ENCODE peak calls at places on chromosomes 7 and 10, in four cellular contexts. Q is CD8-positive, alpha-beta T cell; F is spleen; G is neural progenitor cell. D is an unnamed sample.

GRCh38 chr7:12985752-12986151 is 298.3 kb downstream of the ARL4A start:
- DNase-seq in Q (no peak), G (no peak), F (no peak), D (no peak)

GRCh38 chr7:155470186-155470487 is 12.2 kb downstream of the EN2 start:
- DNase-seq in F (peak), Q (no peak), G (no peak), D (no peak)

GRCh38 chr7:142871260-142872105 is 14.1 kb downstream of the TRPV6 start:
- DNase-seq in F (no peak), Q (no peak), G (no peak), D (no peak)

GRCh38 chr7:80481196-80481884 is 30.5 kb downstream of the GNAT3 start:
- DNase-seq in Q (no peak), F (no peak), G (no peak), D (no peak)

GRCh38 chr7:139539231-139539630 is 15.7 kb downstream of the CLEC2L start:
- DNase-seq in F (no peak), G (no peak), Q (no peak), D (no peak)

GRCh38 chr7:34220501-34220900 is 315.2 kb downstream of the BMPER start:
- DNase-seq in G (no peak), F (no peak), Q (no peak), D (no peak)

GRCh38 chr7:81439591-81439990 is 330.3 kb downstream of the HGF start:
- DNase-seq in G (no peak), Q (no peak), F (no peak), D (no peak)

GRCh38 chr7:84412161-84412969 is 217.8 kb upstream of the SEMA3A start:
- DNase-seq in Q (no peak), F (no peak), G (peak), D (no peak)

GRCh38 chr10:6569259-6569658 is 10.8 kb downstream of the PRKCQ start:
- DNase-seq in F (no peak), G (no peak), Q (no peak), D (no peak)

GRCh38 chr10:33559105-33559504 is 224.6 kb upstream of the NRP1 start:
- DNase-seq in G (no peak), Q (no peak), F (no peak), D (no peak)

GRCh38 chr10:47060993-47061500 is 149.8 kb downstream of the PTPN20 start:
- DNase-seq in Q (no peak), F (no peak), G (no peak), D (no peak)

GRCh38 chr7:99027241-99027640 is 116.7 kb downstream of the SMURF1 start:
- DNase-seq in G (no peak), Q (no peak), F (no peak), D (no peak)

GRCh38 chr10:113326160-113327111 is 226.4 kb upstream of the HABP2 start:
- DNase-seq in F (no peak), G (peak), Q (no peak), D (no peak)

GRCh38 chr7:157516911-157517781 is 180.3 kb downstream of the DNAJB6 start:
- DNase-seq in Q (no peak), G (no peak), F (peak), D (no peak)

GRCh38 chr7:107327986-107328569 is 141.8 kb upstream of the GPR22 start:
- DNase-seq in G (no peak), F (no peak), Q (no peak), D (no peak)

GRCh38 chr10:7915923-7916322 is 97.6 kb downstream of the TAF3 start:
- DNase-seq in Q (no peak), F (no peak), G (no peak), D (no peak)

GRCh38 chr7:101590663-101591435 is 38.2 kb downstream of the MYL10 start:
- DNase-seq in F (no peak), G (no peak), Q (no peak), D (peak)

GRCh38 chr7:75596727-75597614 is 104.9 kb downstream of the SPDYE5 start:
- DNase-seq in Q (no peak), G (no peak), F (no peak), D (no peak)

GRCh38 chr10:119221666-119222065 is 14.3 kb downstream of the GRK5 start:
- DNase-seq in F (no peak), Q (no peak), G (no peak), D (no peak)

GRCh38 chr7:27115161-27116018 is 12.9 kb upstream of the HOXA2 start:
- DNase-seq in G (peak), F (no peak), Q (no peak), D (peak)

GRCh38 chr7:108402865-108403264 is 53.4 kb downstream of the NRCAM start:
- DNase-seq in G (no peak), Q (no peak), F (no peak), D (no peak)

GRCh38 chr10:32149257-32149955 is 93.2 kb upstream of the KIF5B start:
- DNase-seq in G (no peak), F (no peak), Q (no peak), D (peak)

GRCh38 chr10:32153252-32153651 is 97.0 kb upstream of the KIF5B start:
- DNase-seq in Q (no peak), F (no peak), G (no peak), D (no peak)

GRCh38 chr10:32150532-32151101 is 94.4 kb upstream of the KIF5B start:
- DNase-seq in G (no peak), Q (no peak), F (no peak), D (no peak)

GRCh38 chr10:32153931-32154330 is 97.7 kb upstream of the KIF5B start:
- DNase-seq in Q (no peak), G (no peak), F (no peak), D (no peak)

DNA sequence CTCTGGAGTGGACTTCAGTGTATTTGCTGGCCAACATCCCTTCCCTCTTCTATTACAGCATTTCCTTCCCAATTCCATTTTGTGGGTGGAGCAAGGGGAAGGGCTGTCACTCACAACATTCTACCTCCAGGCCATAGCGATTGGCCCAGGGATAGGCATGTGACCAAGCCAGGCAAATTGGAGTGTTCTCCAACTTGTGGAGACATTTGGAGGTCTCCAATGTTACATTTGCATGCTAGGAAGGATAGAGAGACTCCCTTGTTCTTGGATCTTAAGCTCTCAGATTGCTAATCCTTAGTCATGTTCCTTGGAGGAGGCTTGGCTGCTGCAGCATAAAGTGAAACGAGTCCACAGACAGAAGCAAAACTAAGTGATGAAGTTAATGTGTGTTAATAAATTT is 95.7 kb upstream of the KIF5B start:
- DNase-seq in G (no peak), F (no peak), Q (no peak), D (no peak)
- H3K27ac ChIP-seq in G (no peak), F (peak), Q (no peak), D (no peak)

GRCh38 chr7:40866601-40867000 is 731.8 kb downstream of the SUGCT start:
- DNase-seq in G (peak), Q (no peak), F (no peak), D (no peak)
- TF ChIP-seq CTCF in G (peak), Q (no peak), F (no peak), D (no peak)

GRCh38 chr7:141071260-141071854 is 2.5 kb upstream of the TMEM178B start:
- DNase-seq in G (peak), Q (no peak), F (no peak), D (no peak)

GRCh38 chr7:141073173-141073640 is 657 bp upstream of the TMEM178B start:
- DNase-seq in G (peak), F (no peak), Q (no peak), D (no peak)

GRCh38 chr7:141072548-141073172 is 1.2 kb upstream of the TMEM178B start:
- DNase-seq in Q (no peak), F (no peak), G (peak), D (no peak)

GRCh38 chr7:141073641-141074161 is at the start of gene TMEM178B:
- DNase-seq in G (peak), Q (no peak), F (no peak), D (no peak)

GRCh38 chr7:141071855-141072547 is 1.9 kb upstream of the TMEM178B start:
- DNase-seq in G (peak), F (no peak), Q (no peak), D (no peak)
- H3K27ac ChIP-seq in G (no peak), F (no peak), Q (no peak), D (no peak)

DNA sequence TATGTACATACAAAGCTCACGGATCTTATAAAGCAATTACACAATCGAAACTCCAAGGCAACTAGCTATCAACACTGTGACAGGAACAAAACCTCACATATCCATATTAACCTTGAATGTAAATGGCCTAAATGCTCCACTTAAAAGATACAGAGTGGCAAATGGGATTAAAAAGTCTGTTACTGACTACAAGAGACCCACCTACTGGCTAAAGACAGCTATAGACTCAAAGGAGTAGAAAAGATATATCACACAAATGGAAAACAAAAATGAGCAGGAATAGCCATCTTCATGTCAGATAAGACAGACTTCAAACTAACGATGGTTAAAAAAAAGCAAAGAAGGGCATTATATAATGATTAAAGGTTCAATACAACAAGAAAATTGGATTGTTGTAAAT is 246.7 kb downstream of the ADRA2A start:
- DNase-seq in F (no peak), G (peak), Q (no peak), D (no peak)
- TF ChIP-seq CTCF in F (no peak), G (peak), Q (no peak), D (no peak)

GRCh38 chr10:30812018-30812851 is 182.7 kb upstream of the LYZL2 start:
- DNase-seq in F (peak), G (no peak), Q (no peak), D (peak)
- H3K27ac ChIP-seq in F (peak), G (no peak), Q (no peak), D (peak)

GRCh38 chr10:80161321-80162084 is 29.0 kb downstream of the PLAC9 start:
- DNase-seq in F (no peak), Q (no peak), G (peak), D (no peak)
- TF ChIP-seq CTCF in F (no peak), Q (no peak), G (peak), D (no peak)

GRCh38 chr7:151272410-151272809 is 23.9 kb upstream of the SMARCD3 start:
- DNase-seq in Q (no peak), F (no peak), G (no peak), D (no peak)

GRCh38 chr7:151274376-151274760 is 25.9 kb upstream of the SMARCD3 start:
- DNase-seq in Q (no peak), G (no peak), F (no peak), D (no peak)

GRCh38 chr7:151273646-151274375 is 25.3 kb upstream of the SMARCD3 start:
- DNase-seq in Q (no peak), G (no peak), F (peak), D (no peak)

GRCh38 chr7:151271699-151272355 is 23.3 kb upstream of the SMARCD3 start:
- DNase-seq in F (no peak), Q (no peak), G (no peak), D (peak)

GRCh38 chr7:151272877-151273276 is 24.4 kb upstream of the SMARCD3 start:
- DNase-seq in G (no peak), F (no peak), Q (no peak), D (no peak)
- H3K27ac ChIP-seq in G (no peak), F (no peak), Q (no peak), D (no peak)

DNA sequence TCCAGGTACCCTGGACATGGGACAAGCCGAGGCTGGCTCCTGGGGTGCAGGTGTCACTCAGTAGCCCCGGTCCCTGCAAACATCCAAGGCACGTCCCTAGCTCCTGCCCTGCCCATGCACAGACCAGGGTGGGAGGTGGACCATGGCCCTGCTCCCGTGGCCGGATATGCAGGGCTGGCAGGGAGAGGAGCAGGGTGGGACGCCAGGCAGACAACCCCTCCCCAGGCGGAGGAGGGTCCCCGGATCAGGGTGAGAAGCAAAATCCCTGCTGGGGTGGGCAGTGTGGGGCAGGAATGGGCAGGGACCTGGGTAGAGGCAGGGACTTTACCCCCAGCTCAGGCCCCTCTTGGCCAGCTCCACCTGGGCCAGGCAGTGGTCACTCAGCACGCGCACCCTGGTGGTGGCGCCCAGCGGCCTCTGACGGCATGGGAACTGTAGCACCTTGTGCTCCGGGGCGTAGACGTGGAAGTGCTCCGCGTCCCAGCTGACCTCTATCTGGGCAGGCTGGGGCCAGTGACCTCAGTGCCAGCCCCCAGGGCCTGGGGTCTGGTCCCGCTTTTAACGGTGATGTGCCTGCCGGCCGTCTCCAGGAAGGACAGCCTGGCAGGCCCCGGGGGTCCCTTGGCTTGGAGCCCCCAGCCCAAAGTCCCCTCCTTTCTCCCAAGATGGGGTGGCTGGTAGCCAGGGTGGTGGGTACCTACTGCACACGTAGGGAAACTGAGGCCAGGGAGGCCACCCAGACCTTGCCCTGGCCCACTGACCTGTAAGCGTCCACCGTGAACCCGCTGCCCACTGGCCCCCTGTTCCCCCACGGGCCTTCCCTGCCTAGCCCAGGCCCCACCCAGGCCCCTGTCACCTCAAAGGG is 1.2 kb downstream of the GRIFIN start:
- DNase-seq in G (no peak), Q (no peak), F (no peak), D (no peak)
- TF ChIP-seq CTCF in G (no peak), Q (no peak), F (no peak), D (no peak)